ENCODE peak calls at places on chromosomes 16 and 17, in seven cellular contexts. Y, T, S, C, K, G and N are unnamed samples.

GRCh38 chr16:85480727-85481101 is 132.4 kb upstream of the GSE1 start:
- DNase-seq in G (no peak), C (no peak), T (no peak), S (no peak), K (no peak), Y (no peak), N (no peak)

GRCh38 chr16:56257260-56257659 is 66.0 kb downstream of the GNAO1 start:
- DNase-seq in K (no peak), S (no peak), Y (no peak), G (no peak), C (no peak), T (peak; percentile 63), N (no peak)

GRCh38 chr17:38871247-38871991 is 1.6 kb downstream of the LASP1 start:
- DNase-seq in K (no peak), G (peak; percentile 45), S (peak; percentile 97), Y (no peak), C (peak; percentile 98), T (no peak), N (no peak)

GRCh38 chr17:56347646-56348045 is 194.4 kb downstream of the ANKFN1 start:
- DNase-seq in C (no peak), K (no peak), G (no peak), T (no peak), S (no peak), Y (no peak), N (no peak)

GRCh38 chr16:65532218-65532617 is 410.4 kb upstream of the CDH11 start:
- DNase-seq in G (no peak), S (no peak), C (no peak), K (no peak), Y (no peak), T (no peak), N (no peak)

GRCh38 chr16:15949210-15950166 is at the start of gene ABCC1:
- DNase-seq in K (peak; percentile 77), C (peak; percentile 60), Y (peak; percentile 68), T (peak; percentile 95), G (no peak), S (peak; percentile 71), N (peak; percentile 74)

GRCh38 chr16:3235856-3236669 is 1.1 kb upstream of the ZNF200 start:
- DNase-seq in T (no peak), Y (peak; percentile 49), G (no peak), C (no peak), K (no peak), S (peak; percentile 83), N (no peak)

GRCh38 chr16:24635900-24636610 is 93.4 kb upstream of the TNRC6A start:
- DNase-seq in G (no peak), S (no peak), Y (no peak), K (no peak), T (peak; percentile 83), C (no peak), N (no peak)

GRCh38 chr17:74842599-74843351 is 16.9 kb downstream of the GRIN2C start:
- DNase-seq in T (peak; percentile 99), Y (peak; percentile 88), C (peak; percentile 52), K (no peak), S (peak; percentile 48), G (no peak), N (peak; percentile 68)

GRCh38 chr17:57554826-57555635 is 190.1 kb downstream of the CCDC182 start:
- DNase-seq in S (no peak), K (no peak), Y (no peak), T (peak; percentile 35), G (no peak), C (no peak), N (no peak)

GRCh38 chr16:85947511-85948509 is 48.8 kb downstream of the IRF8 start:
- DNase-seq in Y (no peak), K (peak; percentile 75), T (no peak), C (no peak), G (peak; percentile 90), S (no peak), N (peak; percentile 69)

GRCh38 chr17:43832976-43833829 is at the start of gene MPP3:
- DNase-seq in Y (peak; percentile 68), T (peak; percentile 97), S (peak; percentile 83), C (no peak), K (no peak), G (no peak), N (no peak)

GRCh38 chr17:66985838-66986237 is 21.3 kb downstream of the CACNG4 start:
- DNase-seq in K (no peak), G (no peak), C (no peak), T (no peak), Y (no peak), S (no peak), N (no peak)

GRCh38 chr16:12062343-12063003 is 85.9 kb downstream of the SNX29 start:
- DNase-seq in K (no peak), Y (no peak), G (no peak), T (no peak), S (no peak), C (no peak), N (no peak)

GRCh38 chr17:59154721-59155438 is at the start of gene SKA2:
- DNase-seq in S (peak; percentile 99), K (peak; percentile 67), T (peak; percentile 85), G (peak; percentile 100), C (no peak), Y (peak; percentile 92), N (peak; percentile 50)

GRCh38 chr17:74134991-74135390 is 68.5 kb upstream of the RPL38 start:
- DNase-seq in G (no peak), Y (no peak), T (no peak), S (no peak), C (no peak), K (no peak), N (no peak)

GRCh38 chr17:45307290-45308015 is 9.4 kb downstream of the MAP3K14 start:
- DNase-seq in G (peak; percentile 90), S (no peak), Y (no peak), T (no peak), C (no peak), K (no peak), N (no peak)

GRCh38 chr16:13594798-13595197 is 325.2 kb upstream of the ERCC4 start:
- DNase-seq in C (no peak), T (no peak), K (no peak), G (no peak), Y (peak; percentile 49), S (no peak), N (no peak)

GRCh38 chr17:38421224-38421841 is 6.9 kb upstream of the ARHGAP23 start:
- DNase-seq in G (no peak), K (no peak), C (no peak), Y (no peak), T (no peak), S (no peak), N (no peak)

GRCh38 chr16:28531777-28532744 is 6.7 kb downstream of the NUPR1 start:
- DNase-seq in G (no peak), S (peak; percentile 56), K (no peak), T (no peak), C (peak; percentile 84), Y (peak; percentile 69), N (no peak)

DNA sequence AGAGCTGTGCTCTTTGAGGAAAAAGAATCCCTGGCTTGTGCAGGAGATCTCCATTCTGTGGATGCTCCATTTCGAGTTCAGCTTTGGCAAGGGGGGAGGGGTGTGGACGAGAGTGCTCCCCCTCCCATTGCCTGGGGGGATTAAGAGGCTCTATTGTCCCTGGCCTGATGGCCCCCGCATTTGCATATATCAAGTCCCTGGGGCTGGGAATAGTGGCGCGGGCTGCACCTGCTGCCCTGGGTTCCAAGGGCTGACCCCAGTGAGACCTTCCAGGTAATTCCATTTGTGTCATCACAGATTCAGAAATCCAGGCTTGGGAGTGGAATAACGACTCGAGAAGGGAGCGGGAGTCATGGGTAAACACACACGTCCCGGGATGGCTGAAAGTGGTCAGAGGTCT is 479.2 kb downstream of the HS3ST3B1 start:
- DNase-seq in G (no peak), T (no peak), Y (no peak), C (no peak), S (no peak), K (no peak), N (no peak)
- TF ChIP-seq TAF1 in G (no peak), T (no peak), Y (no peak), C (no peak), S (no peak), K (no peak), N (no peak)

DNA sequence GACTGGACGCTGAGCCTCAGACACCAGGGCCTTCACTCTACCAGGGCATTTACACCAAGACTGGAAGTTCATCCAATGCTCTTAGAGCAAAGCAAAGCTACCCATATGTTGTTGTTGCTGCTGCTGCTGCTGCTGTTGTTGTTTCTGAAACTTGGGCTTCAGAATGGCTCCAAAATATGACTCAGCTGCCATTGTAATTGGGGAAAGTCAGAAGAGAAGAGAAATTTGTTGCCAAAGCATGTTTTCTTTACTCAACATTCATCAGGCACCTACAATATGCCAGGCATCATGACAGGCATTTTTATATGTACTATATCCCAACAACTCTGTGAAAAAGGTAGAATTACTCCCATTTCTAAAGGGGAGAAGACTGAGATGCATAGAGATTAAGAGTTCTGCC is 11.9 kb downstream of the KRT32 start:
- DNase-seq in G (no peak), S (no peak), Y (no peak), K (no peak), C (no peak), T (no peak), N (no peak)
- TF ChIP-seq TAF1 in G (no peak), S (no peak), Y (no peak), K (no peak), C (no peak), T (no peak), N (no peak)

DNA sequence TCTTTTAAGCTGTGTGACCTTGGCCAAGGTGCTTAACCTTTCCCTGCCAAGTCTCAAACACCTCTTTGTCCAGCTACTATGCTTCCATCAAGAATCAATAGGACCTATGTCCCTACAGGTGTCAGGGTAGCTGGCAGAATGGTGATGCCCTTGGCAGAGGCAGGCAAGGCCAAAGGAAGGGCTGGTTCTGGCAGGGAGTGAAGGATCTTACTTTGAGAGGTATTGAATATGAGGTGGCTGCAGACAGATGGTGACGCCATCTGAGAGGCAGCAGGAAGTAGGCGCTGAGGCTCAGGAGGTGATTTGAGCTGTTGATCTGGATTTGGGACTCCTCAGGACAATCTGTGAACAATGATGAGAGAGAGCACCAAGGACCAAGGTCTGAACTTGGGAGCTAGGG is 12.5 kb downstream of the ABCC3 start:
- DNase-seq in K (no peak), Y (no peak), G (no peak), S (no peak), C (no peak), T (no peak), N (no peak)
- TF ChIP-seq TAF1 in K (no peak), Y (no peak), G (no peak), S (no peak), C (no peak), T (no peak), N (no peak)

DNA sequence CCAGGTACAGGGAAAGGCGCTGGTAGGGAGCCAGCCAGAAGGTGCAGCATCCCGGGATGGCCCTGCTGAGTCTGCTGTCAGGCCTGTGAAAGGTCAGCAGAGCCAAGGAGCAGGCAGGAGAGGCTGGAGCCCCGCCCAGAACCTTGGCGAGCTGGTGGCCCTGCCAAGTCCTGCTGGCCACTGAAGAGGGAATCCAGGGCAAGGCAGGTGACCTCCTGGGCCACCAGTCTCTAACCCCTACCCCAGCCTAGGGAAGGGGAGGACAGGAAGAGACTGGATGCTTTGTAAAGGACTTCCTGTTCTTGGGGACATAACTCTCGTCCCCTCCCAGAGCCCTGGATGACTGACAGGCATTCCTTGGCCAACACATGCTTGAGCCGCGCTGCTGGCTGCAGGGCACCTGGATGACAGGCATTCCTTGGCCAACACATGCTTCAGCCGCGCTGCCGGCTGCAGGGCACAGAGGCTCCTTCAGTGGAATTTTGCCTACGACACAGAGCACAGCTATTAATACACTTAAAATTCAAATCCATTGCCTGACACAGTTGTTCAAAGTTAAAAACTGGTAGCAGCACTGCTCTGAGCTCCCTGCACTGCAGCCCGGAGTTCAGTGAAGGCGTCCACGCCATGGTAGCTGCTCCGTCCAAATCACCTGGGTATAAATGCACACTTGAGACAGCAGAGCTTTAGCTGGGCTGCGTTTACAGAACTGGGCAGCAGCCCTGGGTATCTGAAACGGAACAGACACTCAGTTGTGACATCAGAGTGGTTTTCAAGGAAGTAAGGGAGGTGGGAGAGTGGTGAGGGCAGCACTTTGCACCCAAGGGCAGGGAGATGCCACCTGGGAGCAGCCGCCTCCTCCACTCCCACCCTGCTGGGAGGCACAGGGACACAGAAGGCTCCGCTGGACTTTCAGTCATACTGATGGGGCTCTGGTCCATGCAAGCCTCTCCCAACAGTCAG is 2.0 kb upstream of the BRICD5 start:
- DNase-seq in K (no peak), G (no peak), C (no peak), S (peak; percentile 56), Y (no peak), T (no peak), N (no peak)
- TF ChIP-seq TAF1 in K (no peak), G (no peak), C (no peak), S (no peak), Y (no peak), T (no peak), N (no peak)